ENCODE peak calls at places on chromosomes 16 and 17, in ten cellular contexts. W is MM.1S, P is body of pancreas, U is fibroblast of lung, Q is aorta, Y is thoracic aorta, M is keratinocyte, N is left lung, V is ovary, F is caudate nucleus. O is an unnamed sample.

GRCh38 chr16:3060339-3061127 is 4.9 kb upstream of the IL32 start:
- DNase-seq in N (no peak), M (no peak), W (no peak), Q (no peak), Y (no peak), U (no peak), P (no peak), V (no peak), F (no peak), O (no peak)

GRCh38 chr16:85400305-85401205 is 212.6 kb upstream of the GSE1 start:
- DNase-seq in W (no peak), Y (no peak), F (no peak), N (peak), U (no peak), Q (no peak), M (no peak), V (no peak), P (no peak), O (no peak)

GRCh38 chr16:81586421-81586820 is 141.8 kb downstream of the CMIP start:
- DNase-seq in F (no peak), N (no peak), U (peak), V (no peak), P (no peak), M (no peak), Q (peak), W (no peak), Y (no peak), O (no peak)

GRCh38 chr17:33012522-33013033 is 20.9 kb downstream of the SPACA3 start:
- DNase-seq in P (no peak), N (peak), M (peak), V (no peak), Q (no peak), Y (no peak), F (no peak), U (peak), W (no peak), O (no peak)

GRCh38 chr17:31608659-31609254 is 217.3 kb downstream of the RAB11FIP4 start:
- DNase-seq in M (no peak), W (no peak), Q (no peak), P (no peak), V (no peak), N (no peak), F (no peak), U (peak), Y (no peak), O (no peak)

GRCh38 chr17:46053911-46054534 is 55.0 kb downstream of the STH start:
- DNase-seq in F (no peak), Q (no peak), P (no peak), U (peak), Y (no peak), W (no peak), N (no peak), V (no peak), M (no peak), O (no peak)

GRCh38 chr16:81588326-81589081 is 143.9 kb downstream of the CMIP start:
- DNase-seq in W (no peak), V (no peak), U (no peak), Y (no peak), N (no peak), M (no peak), F (no peak), Q (peak), P (no peak), O (no peak)

GRCh38 chr16:57648590-57649442 is 19.3 kb upstream of the ADGRG3 start:
- DNase-seq in Q (peak), P (peak), M (no peak), Y (no peak), V (no peak), N (peak), F (peak), U (peak), W (peak), O (no peak)

GRCh38 chr16:49484454-49484853 is 110.8 kb downstream of the C16orf78 start:
- DNase-seq in U (no peak), V (peak), P (peak), Q (peak), M (no peak), W (peak), Y (peak), N (peak), F (no peak), O (no peak)

GRCh38 chr16:30928390-30928789 is 5.0 kb downstream of the FBXL19 start:
- DNase-seq in N (no peak), P (no peak), W (no peak), V (no peak), Y (no peak), M (no peak), F (no peak), U (no peak), Q (no peak), O (no peak)
- H3K27ac ChIP-seq in N (no peak), P (no peak), W (no peak), V (no peak), Y (no peak), M (peak), F (no peak), U (no peak), Q (no peak), O (no peak)

GRCh38 chr17:61411114-61411943 is 11.7 kb downstream of the TBX2 start:
- DNase-seq in N (peak), W (peak), Y (no peak), Q (peak), P (peak), V (peak), U (peak), F (no peak), M (no peak), O (no peak)

GRCh38 chr17:61412860-61413653 is 13.4 kb downstream of the TBX2 start:
- DNase-seq in U (no peak), Y (no peak), Q (peak), W (no peak), F (no peak), N (no peak), V (no peak), M (no peak), P (no peak), O (peak)

GRCh38 chr17:61410555-61411089 is 11.0 kb downstream of the TBX2 start:
- DNase-seq in P (peak), W (peak), V (peak), U (peak), M (no peak), N (peak), Y (no peak), Q (peak), F (peak), O (no peak)

GRCh38 chr17:61413654-61414133 is 14.1 kb downstream of the TBX2 start:
- DNase-seq in V (no peak), U (no peak), Y (no peak), N (no peak), W (no peak), F (no peak), P (no peak), M (no peak), Q (peak), O (no peak)

DNA sequence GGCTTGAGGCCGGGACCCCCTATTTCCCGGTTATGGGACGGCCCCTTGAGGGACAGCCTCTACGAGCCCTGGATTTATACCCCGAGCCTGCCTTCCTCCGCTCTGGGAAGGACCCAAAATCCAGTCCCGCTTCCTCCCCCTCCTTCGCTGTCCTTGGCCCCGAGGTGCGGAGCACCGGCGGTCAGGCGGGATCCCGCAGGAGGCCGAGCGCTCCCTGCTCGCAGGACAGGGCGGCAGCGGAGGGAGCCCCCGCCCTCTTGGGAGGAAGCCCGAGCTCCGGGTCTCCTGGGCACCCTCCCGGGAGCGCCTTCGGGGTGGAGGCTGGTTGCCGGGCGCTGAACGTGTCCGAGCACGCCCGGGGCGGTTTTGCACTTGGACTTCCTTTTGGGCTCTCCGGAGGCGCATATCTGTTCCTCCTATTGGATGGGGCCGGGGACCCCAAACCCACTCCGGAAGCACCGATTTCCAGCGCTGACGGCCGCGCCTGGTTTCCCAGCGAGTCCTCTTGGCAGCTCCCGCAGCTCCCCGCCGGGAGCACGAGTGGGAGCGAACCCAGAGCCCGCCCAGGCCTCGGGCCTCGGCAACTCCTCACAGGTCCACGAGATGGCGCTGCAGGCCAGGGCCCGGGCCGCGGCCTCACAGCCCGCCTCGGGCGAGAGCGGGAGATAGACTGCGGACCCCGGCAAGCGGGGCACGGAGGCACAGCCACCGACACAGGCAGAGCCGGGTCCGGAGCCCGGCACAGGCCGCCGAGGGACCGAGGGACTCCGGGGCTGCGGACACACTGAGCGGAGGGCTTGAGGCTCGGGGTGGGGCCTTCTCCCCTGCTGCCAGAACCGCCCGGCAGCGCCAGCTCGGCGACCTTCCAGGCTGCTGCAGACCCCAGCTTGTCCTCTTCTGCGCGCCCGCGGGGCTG is 12.6 kb downstream of the TBX2 start:
- DNase-seq in U (peak), Y (no peak), Q (peak), M (peak), N (peak), V (peak), F (peak), P (peak), W (peak), O (no peak)
- H3K27ac ChIP-seq in U (peak), Y (peak), Q (peak), M (no peak), N (peak), V (peak), F (peak), P (peak), W (no peak), O (peak)

DNA sequence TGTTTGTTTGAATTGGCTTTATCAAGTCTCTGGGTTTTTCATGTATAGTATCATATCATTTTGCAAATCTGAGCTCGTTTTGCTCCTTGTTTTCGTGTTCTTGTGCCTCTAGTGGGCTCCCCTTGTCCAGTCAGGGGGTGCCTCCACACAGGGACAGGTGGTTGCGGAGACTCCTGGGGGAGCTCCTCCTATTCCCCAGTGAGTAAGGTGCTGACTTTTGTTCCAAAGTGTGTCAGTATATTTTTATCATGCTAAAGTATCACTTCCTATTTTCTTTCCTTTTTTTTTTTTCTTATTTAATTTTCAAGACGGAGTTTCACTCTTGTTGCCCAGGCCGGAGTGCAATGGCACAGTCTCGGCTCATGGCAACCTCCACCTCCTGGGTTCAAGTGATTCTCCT is 30.3 kb upstream of the IL17C start:
- DNase-seq in Y (no peak), N (no peak), W (no peak), P (no peak), V (no peak), Q (no peak), U (no peak), F (no peak), M (no peak), O (no peak)
- H3K27ac ChIP-seq in Y (no peak), N (no peak), W (no peak), P (no peak), V (no peak), Q (no peak), U (no peak), F (no peak), M (no peak), O (no peak)

GRCh38 chr16:54453863-54454262 is 167.3 kb upstream of the IRX3 start:
- DNase-seq in F (no peak), V (no peak), P (no peak), Q (no peak), Y (no peak), W (no peak), N (no peak), U (no peak), M (no peak), O (no peak)
- H3K27ac ChIP-seq in F (no peak), V (no peak), P (no peak), Q (no peak), Y (no peak), W (no peak), N (no peak), U (no peak), M (no peak), O (no peak)

GRCh38 chr17:15233971-15234370 is 31.2 kb downstream of the PMP22 start:
- DNase-seq in N (no peak), U (no peak), M (no peak), V (no peak), F (no peak), W (no peak), Y (no peak), Q (no peak), P (no peak), O (no peak)

GRCh38 chr17:15231851-15232516 is 33.1 kb downstream of the PMP22 start:
- DNase-seq in V (no peak), N (no peak), P (no peak), U (no peak), M (no peak), Q (no peak), W (no peak), Y (no peak), F (peak), O (no peak)

GRCh38 chr17:15233022-15233805 is 31.9 kb downstream of the PMP22 start:
- DNase-seq in N (no peak), V (no peak), W (no peak), U (peak), Q (no peak), M (peak), Y (no peak), F (no peak), P (no peak), O (no peak)

GRCh38 chr17:15230866-15231265 is 34.3 kb downstream of the PMP22 start:
- DNase-seq in N (peak), U (no peak), V (no peak), W (no peak), Y (no peak), M (no peak), Q (no peak), F (no peak), P (no peak), O (no peak)

GRCh38 chr17:15232517-15232915 is 32.6 kb downstream of the PMP22 start:
- DNase-seq in Q (no peak), F (no peak), Y (no peak), N (no peak), U (no peak), W (no peak), V (no peak), P (no peak), M (no peak), O (no peak)
- H3K27ac ChIP-seq in Q (no peak), F (peak), Y (no peak), N (no peak), U (no peak), W (no peak), V (no peak), P (no peak), M (no peak), O (peak)

DNA sequence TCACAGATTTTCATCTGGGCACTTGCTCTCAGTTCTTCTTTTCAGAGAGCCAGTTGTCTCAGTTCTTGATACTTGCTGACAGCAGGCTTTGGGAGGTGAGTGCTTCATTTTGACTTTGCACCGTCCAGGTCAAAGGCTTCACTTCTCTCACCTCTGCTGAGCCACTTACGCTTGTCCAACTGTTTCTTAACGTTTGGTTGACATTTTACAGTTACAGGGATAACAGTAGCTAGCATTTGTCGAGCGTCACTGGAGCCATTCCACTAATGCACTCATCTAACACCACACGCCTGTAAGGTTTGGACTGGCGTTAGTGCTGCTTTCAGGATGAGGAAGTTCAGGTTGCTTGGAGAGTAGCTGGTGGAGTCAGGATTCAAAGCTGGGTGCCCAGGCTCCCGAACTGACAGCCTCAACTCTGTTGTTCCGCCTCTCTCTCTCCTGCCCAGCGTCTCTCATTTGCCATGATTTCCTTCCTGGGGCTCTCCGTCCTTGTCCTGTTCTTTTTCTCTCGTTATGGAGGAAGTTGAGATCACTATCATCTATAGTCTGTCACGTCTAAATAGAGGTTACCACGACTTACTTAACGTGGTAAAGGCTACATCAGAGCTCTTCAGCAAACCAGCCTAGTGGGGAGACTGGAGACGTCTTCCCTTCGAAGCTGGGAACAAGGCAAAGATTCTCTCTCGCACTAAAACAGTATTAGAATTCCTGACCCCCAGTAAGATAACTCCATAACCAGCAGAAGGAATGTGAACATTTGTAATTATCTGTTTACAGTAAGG is 220.8 kb downstream of the RPTOR start:
- DNase-seq in M (no peak), Q (no peak), Y (no peak), W (no peak), N (no peak), F (no peak), V (no peak), U (no peak), P (no peak), O (no peak)
- H3K27ac ChIP-seq in M (no peak), Q (no peak), Y (no peak), W (peak), N (no peak), F (no peak), V (no peak), U (no peak), P (no peak), O (no peak)